ENCODE peak calls at places on chromosomes 7 and 10, in seven cellular contexts. S is K562, B is HCT116, L is HepG2, M is SK-N-SH, T is GM12878, R is H1. Q is an unnamed sample.

GRCh38 chr7:113078321-113078720 is 8.3 kb downstream of the GPR85 start:
- DNase-seq in S (no peak), B (no peak), L (no peak), M (no peak), T (no peak), R (no peak), Q (no peak)

GRCh38 chr7:80184693-80185092 is 50.1 kb downstream of the GNAI1 start:
- DNase-seq in S (no peak), B (peak; percentile 51), L (no peak), M (no peak), T (no peak), R (no peak), Q (no peak)

GRCh38 chr10:121302541-121303180 is 295.6 kb downstream of the FGFR2 start:
- DNase-seq in S (no peak), B (no peak), L (no peak), M (no peak), T (no peak), R (no peak), Q (no peak)

GRCh38 chr10:21525367-21526183 is at the start of gene SKIDA1:
- DNase-seq in S (peak; percentile 94), B (no peak), L (peak; percentile 92), M (peak; percentile 86), T (no peak), R (peak; percentile 90), Q (peak; percentile 77)

GRCh38 chr7:83271212-83272099 is 108.8 kb upstream of the PCLO start:
- DNase-seq in S (no peak), B (peak; percentile 26), L (peak; percentile 1), M (peak; percentile 40), T (no peak), R (no peak), Q (peak; percentile 21)

GRCh38 chr7:23938937-23939552 is 229.0 kb downstream of the STK31 start:
- DNase-seq in S (peak; percentile 37), B (peak; percentile 47), L (peak; percentile 33), M (peak; percentile 51), T (no peak), R (no peak), Q (peak; percentile 83)

GRCh38 chr7:96636342-96636865 is 73.2 kb downstream of the SEM1 start:
- DNase-seq in S (no peak), B (no peak), L (no peak), M (no peak), T (no peak), R (no peak), Q (no peak)

GRCh38 chr7:120218702-120219101 is 54.3 kb upstream of the KCND2 start:
- DNase-seq in S (no peak), B (no peak), L (no peak), M (no peak), T (no peak), R (no peak), Q (no peak)

GRCh38 chr7:76515999-76516443 is 5.7 kb downstream of the UPK3B start:
- DNase-seq in S (peak; percentile 77), B (no peak), L (peak; percentile 47), M (peak; percentile 85), T (no peak), R (no peak), Q (no peak)

GRCh38 chr10:11176746-11177145 is 159.1 kb downstream of the CELF2 start:
- DNase-seq in S (no peak), B (no peak), L (no peak), M (no peak), T (no peak), R (no peak), Q (no peak)

GRCh38 chr7:133691727-133692450 is 435.3 kb upstream of the LRGUK start:
- DNase-seq in S (no peak), B (no peak), L (no peak), M (no peak), T (no peak), R (no peak), Q (no peak)

GRCh38 chr7:92228742-92229141 is 17.0 kb downstream of the KRIT1 start:
- DNase-seq in S (no peak), B (no peak), L (no peak), M (no peak), T (no peak), R (no peak), Q (no peak)

GRCh38 chr10:79181680-79182079 is 112.9 kb downstream of the ZMIZ1 start:
- DNase-seq in S (no peak), B (no peak), L (no peak), M (no peak), T (no peak), R (no peak), Q (no peak)

GRCh38 chr10:124715479-124715878 is 28.7 kb downstream of the FAM53B start:
- DNase-seq in S (no peak), B (no peak), L (no peak), M (no peak), T (no peak), R (no peak), Q (no peak)

GRCh38 chr7:40793132-40793531 is 658.3 kb downstream of the SUGCT start:
- DNase-seq in S (no peak), B (no peak), L (no peak), M (no peak), T (no peak), R (no peak), Q (no peak)

GRCh38 chr7:148854975-148855374 is 29.1 kb downstream of the EZH2 start:
- DNase-seq in S (no peak), B (no peak), L (no peak), M (peak; percentile 40), T (no peak), R (no peak), Q (no peak)

GRCh38 chr10:32139223-32140073 is 83.2 kb upstream of the KIF5B start:
- DNase-seq in S (peak; percentile 91), B (peak; percentile 89), L (peak; percentile 57), M (peak; percentile 20), T (no peak), R (peak; percentile 79), Q (peak; percentile 12)

GRCh38 chr7:131068604-131069021 is 259.1 kb upstream of the MKLN1 start:
- DNase-seq in S (no peak), B (no peak), L (no peak), M (no peak), T (no peak), R (no peak), Q (no peak)

GRCh38 chr10:33071857-33072256 is 113.8 kb upstream of the ITGB1 start:
- DNase-seq in S (no peak), B (no peak), L (no peak), M (no peak), T (no peak), R (no peak), Q (no peak)

GRCh38 chr7:28168393-28169158 is 12.0 kb downstream of the JAZF1 start:
- DNase-seq in S (no peak), B (no peak), L (no peak), M (no peak), T (no peak), R (no peak), Q (no peak)

GRCh38 chr10:98438715-98439114 is 8.0 kb downstream of the HPS1 start:
- DNase-seq in S (no peak), B (no peak), L (no peak), M (no peak), T (no peak), R (no peak), Q (no peak)

GRCh38 chr7:55420535-55420934 is 55.4 kb downstream of the LANCL2 start:
- DNase-seq in S (no peak), B (no peak), L (peak; percentile 53), M (no peak), T (no peak), R (no peak), Q (no peak)

GRCh38 chr7:91569702-91570457 is 305.6 kb downstream of the FZD1 start:
- DNase-seq in S (no peak), B (no peak), L (no peak), M (no peak), T (no peak), R (no peak), Q (peak; percentile 17)

GRCh38 chr7:28503396-28503795 is 91.1 kb downstream of the CREB5 start:
- DNase-seq in S (no peak), B (no peak), L (no peak), M (no peak), T (no peak), R (no peak), Q (no peak)

GRCh38 chr7:75565129-75565528 is 73.0 kb downstream of the SPDYE5 start:
- DNase-seq in S (no peak), B (no peak), L (no peak), M (peak; percentile 56), T (no peak), R (no peak), Q (peak; percentile 99)

GRCh38 chr7:84412161-84412969 is 217.8 kb upstream of the SEMA3A start:
- DNase-seq in S (no peak), B (peak; percentile 83), L (peak; percentile 3), M (no peak), T (no peak), R (no peak), Q (no peak)
- TF ChIP-seq JUND in S (no peak), B (peak; percentile 74), L (no peak), M (peak; percentile 72), T (no peak), R (no peak), Q (no peak)

GRCh38 chr7:12646139-12646538 is 41.3 kb upstream of the ARL4A start:
- DNase-seq in S (peak; percentile 38), B (no peak), L (peak; percentile 41), M (no peak), T (no peak), R (no peak), Q (no peak)
- TF ChIP-seq JUND in S (no peak), B (no peak), L (no peak), M (no peak), T (no peak), R (no peak), Q (no peak)

GRCh38 chr7:2478387-2478760 is 2.2 kb upstream of the GRIFIN start:
- DNase-seq in S (peak; percentile 38), B (no peak), L (no peak), M (no peak), T (no peak), R (no peak), Q (peak; percentile 63)
- TF ChIP-seq JUND in S (no peak), B (no peak), L (no peak), M (no peak), T (no peak), R (no peak), Q (no peak)

DNA sequence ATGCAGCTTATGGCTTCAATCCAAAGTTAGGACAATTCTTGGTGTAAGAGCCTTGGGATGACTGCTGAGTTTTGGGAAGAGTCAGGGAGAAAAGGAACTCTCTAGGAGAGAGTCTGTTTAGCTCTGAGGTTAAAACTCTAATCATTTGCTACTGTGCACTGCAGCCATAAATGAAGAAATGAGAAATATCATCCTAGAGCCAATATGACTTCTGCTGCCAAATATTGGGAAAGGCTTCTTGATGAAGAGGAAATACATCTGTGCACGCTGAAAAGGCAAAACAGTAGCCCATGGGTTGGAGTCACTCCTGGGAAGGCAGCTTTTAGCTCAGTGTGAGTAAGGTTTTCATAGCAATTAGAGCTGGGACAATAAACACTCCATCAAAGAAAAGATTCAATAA is 308.8 kb downstream of the SFMBT2 start:
- DNase-seq in S (no peak), B (no peak), L (no peak), M (no peak), T (no peak), R (no peak), Q (no peak)
- TF ChIP-seq JUND in S (no peak), B (no peak), L (no peak), M (no peak), T (no peak), R (no peak), Q (no peak)

DNA sequence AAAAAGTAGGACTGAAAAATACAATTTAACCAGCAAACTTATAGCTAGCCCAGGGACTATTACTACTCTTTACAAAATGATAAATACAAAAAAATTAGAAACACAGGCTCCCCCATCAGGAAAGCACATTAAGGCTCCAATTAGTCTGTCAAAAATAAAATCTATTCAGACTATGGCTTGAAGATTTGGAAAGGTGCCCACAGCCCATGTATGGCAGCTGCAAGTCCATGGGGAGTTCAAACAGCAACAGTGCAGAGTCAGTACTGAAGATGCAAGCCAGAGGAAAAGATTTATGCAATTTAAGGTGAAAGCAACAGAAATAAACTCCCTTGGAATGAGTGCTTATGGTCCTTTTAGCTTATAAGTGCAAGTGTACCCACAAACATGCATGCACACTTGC is 29.7 kb downstream of the IMMP2L start:
- DNase-seq in S (no peak), B (no peak), L (no peak), M (peak; percentile 15), T (no peak), R (no peak), Q (no peak)
- TF ChIP-seq JUND in S (no peak), B (no peak), L (no peak), M (no peak), T (no peak), R (no peak), Q (no peak)